ENCODE peak calls at places on chromosome 12, in six cellular contexts. B, X, C, S, D and U are unnamed samples.

GRCh38 chr12:113880337-113880736 is 85.8 kb downstream of the RBM19 start:
- DNase-seq in D (no peak), C (no peak), B (no peak), X (no peak), S (no peak), U (no peak)

GRCh38 chr12:114403690-114404450 is 2.1 kb downstream of the TBX5 start:
- DNase-seq in B (no peak), X (no peak), S (no peak), C (no peak), D (peak; percentile 69), U (no peak)

GRCh38 chr12:27014085-27014858 is at the start of gene TM7SF3:
- DNase-seq in C (peak; percentile 97), S (peak; percentile 97), B (peak; percentile 96), X (peak; percentile 95), D (peak; percentile 83), U (peak; percentile 88)

GRCh38 chr12:43832506-43833168 is 3.2 kb upstream of the TMEM117 start:
- DNase-seq in S (no peak), X (no peak), C (no peak), B (no peak), D (no peak), U (no peak)

GRCh38 chr12:93061414-93062099 is 132.5 kb upstream of the EEA1 start:
- DNase-seq in D (no peak), S (no peak), C (no peak), B (no peak), X (peak; percentile 34), U (no peak)

GRCh38 chr12:16330554-16330953 is 16.9 kb upstream of the MGST1 start:
- DNase-seq in C (no peak), B (no peak), X (no peak), D (no peak), S (no peak), U (no peak)

GRCh38 chr12:116426391-116427136 is 132.6 kb upstream of the MAP1LC3B2 start:
- DNase-seq in C (no peak), B (peak; percentile 50), D (peak; percentile 98), S (no peak), X (peak; percentile 75), U (peak; percentile 69)

GRCh38 chr12:65510584-65511050 is 232.1 kb downstream of the MSRB3 start:
- DNase-seq in B (peak; percentile 21), X (peak; percentile 81), D (no peak), C (peak; percentile 80), S (peak; percentile 51), U (no peak)

GRCh38 chr12:122844366-122844971 is 9.2 kb downstream of the HIP1R start:
- DNase-seq in B (no peak), D (no peak), C (no peak), S (no peak), X (no peak), U (no peak)

GRCh38 chr12:113781415-113782198 is 184.5 kb downstream of the RBM19 start:
- DNase-seq in B (no peak), S (no peak), X (no peak), D (peak; percentile 59), C (no peak), U (no peak)

GRCh38 chr12:124764451-124764850 is 99.2 kb downstream of the SCARB1 start:
- DNase-seq in S (no peak), C (no peak), X (peak; percentile 38), B (peak; percentile 81), D (peak; percentile 74), U (no peak)

GRCh38 chr12:123973552-123974341 is 732 bp downstream of the ZNF664 start:
- DNase-seq in D (peak; percentile 10), C (peak; percentile 60), S (peak; percentile 52), B (peak; percentile 64), X (peak; percentile 71), U (no peak)

GRCh38 chr12:68497702-68498101 is 113.0 kb upstream of the RAP1B start:
- DNase-seq in S (no peak), X (no peak), C (no peak), D (peak; percentile 77), B (no peak), U (no peak)

GRCh38 chr12:52873513-52873831 is 24.7 kb upstream of the KRT78 start:
- DNase-seq in X (no peak), D (no peak), C (no peak), S (no peak), B (no peak), U (no peak)

GRCh38 chr12:89273525-89273924 is 78.8 kb downstream of the DUSP6 start:
- DNase-seq in S (no peak), B (no peak), D (no peak), C (no peak), X (no peak), U (no peak)

GRCh38 chr12:54680374-54680773 is 32.2 kb upstream of the DCD start:
- DNase-seq in D (peak; percentile 10), C (no peak), B (no peak), X (no peak), S (peak; percentile 37), U (no peak)

GRCh38 chr12:82896979-82897378 is 210.3 kb downstream of the TMTC2 start:
- DNase-seq in S (peak; percentile 63), X (no peak), B (no peak), D (peak; percentile 41), C (no peak), U (peak; percentile 27)

GRCh38 chr12:29782285-29782820 is 1.4 kb downstream of the TMTC1 start:
- DNase-seq in B (no peak), C (no peak), S (no peak), D (peak; percentile 71), X (no peak), U (no peak)

GRCh38 chr12:57340104-57340503 is 89.1 kb upstream of the STAC3 start:
- DNase-seq in S (peak; percentile 37), X (peak; percentile 66), C (peak; percentile 53), D (peak; percentile 87), B (peak; percentile 89), U (no peak)

GRCh38 chr12:75722714-75723200 is 211.3 kb upstream of the KRR1 start:
- DNase-seq in C (no peak), S (no peak), D (peak; percentile 93), X (no peak), B (peak; percentile 76), U (no peak)

GRCh38 chr12:112303004-112303403 is 79.2 kb downstream of the HECTD4 start:
- DNase-seq in B (no peak), S (no peak), X (no peak), D (peak; percentile 95), C (no peak), U (no peak)

GRCh38 chr12:53603196-53603595 is 23.0 kb downstream of the ATF7 start:
- DNase-seq in D (no peak), C (no peak), B (no peak), X (no peak), S (no peak), U (no peak)

GRCh38 chr12:24853588-24853987 is 95.3 kb downstream of the BCAT1 start:
- DNase-seq in X (no peak), S (no peak), B (no peak), C (no peak), D (peak; percentile 87), U (no peak)

GRCh38 chr12:126534495-126534894 is 1469.3 kb downstream of the AACS start:
- DNase-seq in D (no peak), C (no peak), S (no peak), X (no peak), B (no peak), U (no peak)

GRCh38 chr12:49706351-49707126 is 666 bp downstream of the FMNL3 start:
- DNase-seq in C (peak; percentile 39), X (peak; percentile 72), S (peak; percentile 26), D (peak; percentile 47), B (peak; percentile 46), U (peak; percentile 15)

DNA sequence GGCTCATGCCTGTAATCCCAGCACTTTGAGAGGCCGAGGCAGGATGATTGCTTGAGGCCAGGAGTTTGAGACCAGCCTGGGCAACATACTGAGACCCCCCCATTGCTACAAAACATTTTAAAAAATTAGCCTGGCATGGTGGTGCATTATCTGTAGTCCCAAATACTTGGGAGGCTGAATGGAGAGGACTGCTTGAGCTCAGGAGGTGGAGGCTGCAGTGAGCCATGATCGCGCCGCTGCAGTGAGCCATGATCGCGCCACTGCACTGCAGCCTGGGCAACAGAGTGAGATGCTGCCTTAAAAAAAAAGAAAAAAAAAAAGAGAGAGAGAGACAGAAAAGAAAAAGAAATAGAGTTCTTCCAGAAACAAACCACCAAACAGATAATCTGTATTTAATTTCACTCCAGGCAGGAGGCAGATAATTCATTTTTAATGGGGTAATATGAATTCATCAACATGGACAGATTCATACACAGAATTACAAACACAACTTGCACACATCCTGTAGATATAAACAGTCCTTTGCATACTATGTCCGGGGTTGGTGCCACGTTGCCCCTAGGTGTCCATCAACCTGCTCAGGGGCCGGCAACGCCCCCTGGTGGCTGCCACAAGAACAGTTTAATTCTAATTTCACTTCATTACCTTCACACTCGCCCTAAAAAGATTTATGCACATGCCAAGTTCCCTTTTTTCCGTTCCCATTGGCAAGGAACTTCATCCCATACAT is 15.9 kb downstream of the MANSC1 start:
- DNase-seq in S (peak; percentile 65), C (peak; percentile 67), B (peak; percentile 71), D (peak; percentile 46), X (peak; percentile 40), U (no peak)
- H3K4me3 ChIP-seq in S (no peak overlapping the region), C (no peak overlapping the region), B (no peak overlapping the region), D (no peak overlapping the region), X (no peak overlapping the region), U (no peak overlapping the region)

GRCh38 chr12:3872800-3873636 is at the start of gene PARP11:
- DNase-seq in X (peak; percentile 97), D (peak; percentile 95), B (peak; percentile 99), C (peak; percentile 99), S (peak; percentile 97), U (peak; percentile 99)
- TF ChIP-seq POLR2A in X (peak; percentile 48), D (peak; percentile 74), B (peak; percentile 56), C (peak; percentile 37), S (no peak), U (no peak)

DNA sequence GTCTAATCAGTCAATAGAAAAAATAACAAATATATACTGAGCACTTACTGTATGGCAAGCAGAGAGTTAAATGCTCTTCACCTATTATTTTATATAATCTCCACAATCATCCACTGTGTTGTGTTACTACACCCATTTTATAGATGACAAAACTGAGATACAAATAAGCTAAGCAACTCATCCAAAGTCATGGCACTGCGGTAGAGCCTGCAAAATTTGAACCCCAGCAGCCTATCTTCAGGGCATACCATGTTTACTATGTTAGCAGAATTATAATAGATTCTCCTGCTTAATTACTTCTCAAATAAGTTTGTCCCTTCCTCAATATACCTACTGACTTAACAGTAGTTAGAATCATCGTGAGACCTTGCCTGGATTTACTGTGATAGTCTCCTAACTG is 53.6 kb upstream of the PCED1B start:
- DNase-seq in S (no peak), B (no peak), C (no peak), D (no peak), X (no peak), U (no peak)
- TF ChIP-seq CTCF in S (no peak), B (no peak), C (no peak), D (no peak), X (no peak), U (no peak)

GRCh38 chr12:6961278-6961694 is 9.2 kb downstream of the PHB2 start:
- DNase-seq in D (no peak), S (peak; percentile 76), X (peak; percentile 69), B (peak; percentile 51), C (peak; percentile 86), U (no peak)

GRCh38 chr12:6957741-6958608 is 6.8 kb downstream of the PTPN6 start:
- DNase-seq in X (no peak), S (no peak), C (no peak), D (no peak), B (no peak), U (no peak)

GRCh38 chr12:6960291-6961277 is 9.4 kb downstream of the PTPN6 start:
- DNase-seq in C (no peak), X (no peak), S (no peak), B (peak; percentile 52), D (peak; percentile 38), U (no peak)

GRCh38 chr12:6958609-6959375 is 7.6 kb downstream of the PTPN6 start:
- DNase-seq in D (no peak), B (no peak), C (no peak), S (no peak), X (no peak), U (no peak)

GRCh38 chr12:6959376-6960290 is 8.5 kb downstream of the PTPN6 start:
- DNase-seq in S (no peak), D (no peak), B (no peak), X (no peak), C (no peak), U (peak; percentile 87)
- H3K4me3 ChIP-seq in S (peak overlapping the region; percentile 19), D (no peak overlapping the region), B (no peak overlapping the region), X (no peak overlapping the region), C (no peak overlapping the region), U (no peak overlapping the region)